ENCODE peak calls at places on chromosomes 6 and 20, in six cellular contexts. K is endothelial cell of umbilical vein, G is WTC11, X is A549, A is K562, R is H1. Z is an unnamed sample.

GRCh38 chr6:31287621-31288020 is 15.7 kb upstream of the HLA-C start:
- DNase-seq in K (no peak), G (no peak), X (no peak), A (no peak), R (no peak), Z (no peak)

GRCh38 chr6:39495640-39496039 is 173.1 kb upstream of the KCNK16 start:
- DNase-seq in K (no peak), G (peak), X (no peak), A (no peak), R (no peak), Z (no peak)

GRCh38 chr6:132253906-132254305 is 147.4 kb downstream of the MOXD1 start:
- DNase-seq in K (no peak), G (no peak), X (no peak), A (no peak), R (no peak), Z (no peak)

GRCh38 chr6:21327326-21328140 is 266.0 kb upstream of the SOX4 start:
- DNase-seq in K (no peak), G (peak), X (no peak), A (no peak), R (peak), Z (no peak)

GRCh38 chr6:30213999-30214982 is 1.1 kb upstream of the TRIM26 start:
- DNase-seq in K (peak), G (peak), X (peak), A (peak), R (no peak), Z (peak)

GRCh38 chr6:71181565-71181964 is 107.0 kb upstream of the OGFRL1 start:
- DNase-seq in K (no peak), G (peak), X (peak), A (no peak), R (peak), Z (peak)

GRCh38 chr20:54221383-54221782 is 13.5 kb downstream of the PFDN4 start:
- DNase-seq in K (no peak), G (no peak), X (no peak), A (no peak), R (no peak), Z (no peak)

GRCh38 chr6:79570129-79570801 is 33.0 kb upstream of the LCA5 start:
- DNase-seq in K (peak), G (peak), X (no peak), A (no peak), R (peak), Z (peak)

GRCh38 chr6:12911387-12911960 is 194.9 kb downstream of the PHACTR1 start:
- DNase-seq in K (peak), G (no peak), X (peak), A (peak), R (no peak), Z (peak)

GRCh38 chr6:140393665-140394064 is 1019.2 kb upstream of the CITED2 start:
- DNase-seq in K (peak), G (no peak), X (no peak), A (no peak), R (no peak), Z (no peak)

GRCh38 chr6:112153926-112154621 is 66.7 kb downstream of the FAM229B start:
- DNase-seq in K (peak), G (no peak), X (peak), A (peak), R (no peak), Z (no peak)

GRCh38 chr20:16491277-16491912 is 81.9 kb downstream of the KIF16B start:
- DNase-seq in K (no peak), G (no peak), X (no peak), A (no peak), R (no peak), Z (no peak)

GRCh38 chr6:78465042-78465634 is 402.2 kb upstream of the IRAK1BP1 start:
- DNase-seq in K (no peak), G (no peak), X (no peak), A (no peak), R (no peak), Z (no peak)

GRCh38 chr6:158633127-158633526 is 11.4 kb downstream of the DYNLT1 start:
- DNase-seq in K (no peak), G (no peak), X (no peak), A (no peak), R (no peak), Z (no peak)

GRCh38 chr6:53410508-53411258 is 61.9 kb upstream of the ELOVL5 start:
- DNase-seq in K (peak), G (peak), X (peak), A (peak), R (no peak), Z (peak)

GRCh38 chr20:15818651-15819071 is 754.6 kb downstream of the KIF16B start:
- DNase-seq in K (no peak), G (no peak), X (no peak), A (no peak), R (no peak), Z (peak)

GRCh38 chr20:18001131-18001921 is 32.5 kb downstream of the MGME1 start:
- DNase-seq in K (no peak), G (no peak), X (peak), A (no peak), R (no peak), Z (peak)

GRCh38 chr6:164749126-164749758 is 560.2 kb downstream of the C6orf118 start:
- DNase-seq in K (no peak), G (no peak), X (peak), A (no peak), R (no peak), Z (no peak)

GRCh38 chr6:127938701-127939100 is 37.8 kb upstream of the THEMIS start:
- DNase-seq in K (peak), G (no peak), X (peak), A (no peak), R (no peak), Z (no peak)

GRCh38 chr6:125587624-125588023 is 161.8 kb upstream of the HEY2 start:
- DNase-seq in K (no peak), G (no peak), X (no peak), A (no peak), R (no peak), Z (no peak)

GRCh38 chr6:22470454-22471368 is 98.7 kb upstream of the HDGFL1 start:
- DNase-seq in K (peak), G (no peak), X (peak), A (no peak), R (no peak), Z (no peak)

GRCh38 chr20:32702706-32703425 is 29.1 kb upstream of the C20orf203 start:
- DNase-seq in K (no peak), G (peak), X (no peak), A (no peak), R (no peak), Z (no peak)

GRCh38 chr6:162543221-162543620 is 184.3 kb downstream of the PRKN start:
- DNase-seq in K (no peak), G (peak), X (no peak), A (no peak), R (peak), Z (no peak)

GRCh38 chr6:29967379-29968010 is 25.2 kb downstream of the HLA-A start:
- DNase-seq in K (peak), G (no peak), X (no peak), A (peak), R (no peak), Z (peak)

GRCh38 chr6:2695464-2696095 is 55.1 kb downstream of the MYLK4 start:
- DNase-seq in K (peak), G (no peak), X (peak), A (no peak), R (no peak), Z (peak)

GRCh38 chr6:121008553-121008952 is 325.7 kb downstream of the TBC1D32 start:
- DNase-seq in K (no peak), G (no peak), X (no peak), A (no peak), R (no peak), Z (no peak)

GRCh38 chr6:152575621-152576150 is 61.5 kb downstream of the SYNE1 start:
- DNase-seq in K (no peak), G (no peak), X (no peak), A (no peak), R (no peak), Z (no peak)

GRCh38 chr6:37731888-37732287 is 34.2 kb upstream of the MDGA1 start:
- DNase-seq in K (no peak), G (peak), X (peak), A (peak), R (no peak), Z (no peak)

GRCh38 chr6:142915129-142915697 is 29.8 kb downstream of the HIVEP2 start:
- DNase-seq in K (no peak), G (no peak), X (no peak), A (no peak), R (no peak), Z (no peak)

GRCh38 chr6:129592516-129593232 is 117.3 kb downstream of the ARHGAP18 start:
- DNase-seq in K (no peak), G (no peak), X (no peak), A (no peak), R (no peak), Z (no peak)

GRCh38 chr6:81997091-81997926 is 244.8 kb upstream of the TENT5A start:
- DNase-seq in K (no peak), G (no peak), X (no peak), A (no peak), R (no peak), Z (no peak)
- TF ChIP-seq JUN in K (no peak), G (no peak), X (no peak), A (no peak), R (no peak), Z (no peak)

GRCh38 chr6:157221049-157221816 is 102.1 kb downstream of the TMEM242 start:
- DNase-seq in K (peak), G (peak), X (peak), A (peak), R (no peak), Z (peak)
- TF ChIP-seq JUN in K (no peak), G (no peak), X (no peak), A (no peak), R (no peak), Z (no peak)

DNA sequence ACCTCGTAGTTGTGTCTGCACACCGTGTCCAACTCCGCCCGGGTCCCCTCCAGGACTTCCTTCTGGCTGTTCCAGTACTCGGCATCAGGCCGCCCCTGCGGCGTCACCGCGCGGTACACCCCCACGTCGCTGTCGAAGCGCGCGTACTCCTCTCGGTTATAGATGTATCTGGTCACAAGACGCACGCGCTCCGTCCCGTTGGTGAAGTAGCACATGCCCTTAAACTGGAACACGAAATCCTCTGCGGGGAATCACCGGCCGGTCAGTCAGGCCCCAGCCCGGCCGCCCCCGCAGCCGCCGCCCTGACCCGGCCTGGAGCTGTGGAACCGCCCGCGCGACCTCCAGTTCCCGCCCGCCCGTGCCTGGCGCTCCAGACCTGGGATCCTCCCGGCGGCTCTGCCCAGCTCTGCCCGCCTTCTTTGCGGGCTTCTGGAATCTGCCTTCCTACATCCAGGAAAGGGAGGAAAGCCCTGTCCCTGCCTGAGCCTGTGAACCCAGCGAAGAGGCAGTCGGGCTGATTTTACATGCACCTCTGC is 1.6 kb downstream of the HLA-DQB1 start:
- DNase-seq in K (no peak), G (no peak), X (no peak), A (no peak), R (no peak), Z (no peak)
- TF ChIP-seq JUN in K (no peak), G (no peak), X (no peak), A (no peak), R (no peak), Z (no peak)

GRCh38 chr6:41843178-41843577 is 52.0 kb downstream of the USP49 start:
- DNase-seq in K (no peak), G (no peak), X (no peak), A (no peak), R (no peak), Z (no peak)
- TF ChIP-seq JUN in K (no peak), G (no peak), X (no peak), A (no peak), R (no peak), Z (no peak)

GRCh38 chr20:45010399-45010828 is 44.1 kb downstream of the STK4 start:
- DNase-seq in K (peak), G (no peak), X (no peak), A (no peak), R (no peak), Z (no peak)
- TF ChIP-seq JUN in K (no peak), G (no peak), X (no peak), A (no peak), R (no peak), Z (no peak)

Z was measured in HepG2.